ENCODE peak calls at places on chromosomes 12 and 14, in ten cellular contexts. M is activated naive CD4-positive, alpha-beta T cell treated with Interleukin-2 at 50 U/mL for 16 hours; R is AG08396; U is NCI-H2081; F is progenitor cell of endocrine pancreas; T is H1; E is EL; Q is Right ventricle myocardium inferior; S is endothelial cell of umbilical vein; Z is HTR-8/SVneo. W is an unnamed sample.

GRCh38 chr12:12350868-12351463 is 924 bp upstream of the MANSC1 start:
- DNase-seq in S (no peak), T (no peak), F (no peak), U (no peak), R (no peak), M (no peak), Q (no peak), Z (no peak), E (no peak), W (no peak)

GRCh38 chr14:93054006-93054405 is 61.7 kb downstream of the ITPK1 start:
- DNase-seq in T (no peak), Q (no peak), U (no peak), M (no peak), F (no peak), Z (no peak), S (no peak), R (no peak), E (no peak), W (no peak)

GRCh38 chr12:113135178-113136127 is at the start of gene RASAL1:
- DNase-seq in S (no peak), T (peak), Z (peak), F (peak), M (peak), R (no peak), E (no peak), U (peak), Q (no peak), W (no peak)

GRCh38 chr12:64480148-64480547 is 28.2 kb downstream of the TBK1 start:
- DNase-seq in F (no peak), R (no peak), Z (no peak), M (no peak), Q (no peak), U (no peak), S (no peak), E (peak), T (no peak), W (peak)

GRCh38 chr12:117020536-117021220 is 78.5 kb downstream of the TESC start:
- DNase-seq in T (no peak), Q (no peak), R (no peak), Z (no peak), F (no peak), S (no peak), M (no peak), E (no peak), U (no peak), W (no peak)

GRCh38 chr14:104280902-104281767 is 142.7 kb downstream of the KIF26A start:
- DNase-seq in R (no peak), E (no peak), F (peak), S (no peak), M (no peak), Q (peak), T (no peak), U (no peak), Z (no peak), W (no peak)

GRCh38 chr12:79983969-79984629 is 49.2 kb upstream of the PPP1R12A start:
- DNase-seq in M (no peak), T (no peak), Z (no peak), E (peak), R (peak), Q (no peak), F (no peak), S (no peak), U (no peak), W (peak)

GRCh38 chr12:55929306-55929791 is 1.6 kb upstream of the DGKA start:
- DNase-seq in S (no peak), U (no peak), T (no peak), F (no peak), Q (no peak), Z (no peak), R (no peak), E (no peak), M (peak), W (no peak)

GRCh38 chr12:115440438-115440837 is 756.5 kb upstream of the TBX3 start:
- DNase-seq in Z (peak), T (no peak), F (no peak), U (no peak), E (peak), M (no peak), Q (no peak), R (peak), S (no peak), W (peak)

GRCh38 chr12:27970391-27970980 is 2.0 kb downstream of the PTHLH start:
- DNase-seq in Z (peak), M (no peak), F (peak), S (peak), E (peak), T (no peak), Q (no peak), R (peak), U (no peak), W (peak)

GRCh38 chr12:87779016-87779415 is 250.2 kb downstream of the C12orf50 start:
- DNase-seq in E (peak), M (no peak), Q (no peak), F (no peak), S (no peak), R (no peak), T (no peak), Z (peak), U (no peak), W (no peak)

GRCh38 chr12:132018193-132018916 is 68.6 kb downstream of the EP400 start:
- DNase-seq in F (no peak), S (no peak), Z (no peak), T (no peak), U (no peak), Q (no peak), E (peak), M (no peak), R (peak), W (peak)

GRCh38 chr12:56061982-56062381 is 18.0 kb upstream of the ERBB3 start:
- DNase-seq in M (no peak), F (no peak), T (no peak), S (no peak), Q (no peak), E (no peak), R (no peak), Z (no peak), U (no peak), W (no peak)

GRCh38 chr14:65160091-65160490 is 57.8 kb upstream of the MAX start:
- DNase-seq in F (no peak), U (no peak), S (no peak), M (no peak), Z (no peak), Q (no peak), T (no peak), R (no peak), E (no peak), W (no peak)

GRCh38 chr12:32875990-32876389 is 20.6 kb downstream of the PKP2 start:
- DNase-seq in F (no peak), M (no peak), U (no peak), E (no peak), T (no peak), R (no peak), Z (no peak), Q (no peak), S (no peak), W (no peak)

GRCh38 chr14:102697125-102697900 is 79.9 kb upstream of the TRAF3 start:
- DNase-seq in Z (no peak), Q (no peak), F (no peak), T (no peak), S (peak), U (no peak), M (no peak), R (no peak), E (no peak), W (no peak)

GRCh38 chr14:91216731-91217226 is 27.7 kb downstream of the GPR68 start:
- DNase-seq in E (no peak), Q (no peak), M (no peak), F (no peak), S (no peak), Z (no peak), R (no peak), T (no peak), U (no peak), W (no peak)

GRCh38 chr14:72714094-72714493 is 179.8 kb downstream of the DPF3 start:
- DNase-seq in R (no peak), T (no peak), S (no peak), E (no peak), Q (no peak), U (no peak), Z (no peak), F (no peak), M (peak), W (no peak)

GRCh38 chr14:22848391-22849164 is 12.2 kb downstream of the MMP14 start:
- DNase-seq in R (peak), Z (no peak), U (no peak), M (no peak), S (peak), F (no peak), Q (peak), T (no peak), E (peak), W (peak)

GRCh38 chr12:6817662-6818157 is 3.9 kb upstream of the GPR162 start:
- DNase-seq in U (no peak), R (no peak), Z (no peak), S (no peak), Q (no peak), T (no peak), E (no peak), F (no peak), M (no peak), W (no peak)

GRCh38 chr14:44448816-44449411 is 58.2 kb downstream of the FSCB start:
- DNase-seq in S (no peak), Q (no peak), M (no peak), E (no peak), F (no peak), Z (no peak), T (no peak), R (no peak), U (no peak), W (no peak)

GRCh38 chr14:52111583-52111982 is 42.7 kb upstream of the NID2 start:
- DNase-seq in Q (no peak), E (peak), T (no peak), Z (no peak), S (no peak), M (no peak), F (no peak), U (no peak), R (no peak), W (peak)

GRCh38 chr12:19449814-19450213 is 10.5 kb downstream of the AEBP2 start:
- DNase-seq in Z (no peak), F (no peak), Q (no peak), M (no peak), U (no peak), R (no peak), T (no peak), S (no peak), E (no peak), W (no peak)

GRCh38 chr14:89953602-89954001 is 928 bp downstream of the EFCAB11 start:
- DNase-seq in F (no peak), T (no peak), Z (no peak), M (no peak), U (no peak), E (no peak), S (no peak), Q (no peak), R (no peak), W (no peak)

GRCh38 chr14:104981699-104982541 is 3.7 kb upstream of the CLBA1 start:
- DNase-seq in E (no peak), U (no peak), M (no peak), Z (no peak), R (no peak), F (no peak), Q (peak), S (no peak), T (no peak), W (no peak)

GRCh38 chr14:102909911-102910310 is 12.6 kb upstream of the AMN start:
- DNase-seq in U (no peak), F (no peak), Z (no peak), T (no peak), M (no peak), Q (peak), S (no peak), R (no peak), E (no peak), W (no peak)

GRCh38 chr14:75845136-75845804 is 136.5 kb downstream of the TGFB3 start:
- DNase-seq in E (peak), R (no peak), U (no peak), Z (no peak), M (no peak), Q (no peak), T (no peak), F (no peak), S (no peak), W (no peak)

GRCh38 chr14:50233335-50234250 is 2.2 kb upstream of the SOS2 start:
- DNase-seq in T (no peak), Z (no peak), Q (no peak), E (no peak), M (peak), U (no peak), F (no peak), S (no peak), R (no peak), W (no peak)

GRCh38 chr14:104389326-104390220 is 190.0 kb upstream of the C14orf180 start:
- DNase-seq in Q (peak), E (no peak), Z (no peak), F (peak), S (no peak), M (peak), T (no peak), U (no peak), R (no peak), W (no peak)

GRCh38 chr14:89418452-89418851 is 1.4 kb upstream of the FOXN3 start:
- DNase-seq in U (no peak), Z (no peak), E (peak), Q (no peak), S (no peak), T (no peak), R (no peak), M (no peak), F (no peak), W (peak)

GRCh38 chr12:47946413-47947107 is 16.8 kb upstream of the TMEM106C start:
- DNase-seq in T (no peak), Z (peak), F (no peak), R (peak), U (no peak), M (no peak), E (peak), S (no peak), Q (no peak), W (peak)

GRCh38 chr12:124964836-124965462 is 24.0 kb downstream of the DHX37 start:
- DNase-seq in S (no peak), F (no peak), T (no peak), U (no peak), E (no peak), R (no peak), Q (peak), Z (no peak), M (no peak), W (no peak)

GRCh38 chr14:37553935-37554550 is 41.0 kb downstream of the FOXA1 start:
- DNase-seq in F (no peak), T (no peak), R (no peak), Z (no peak), Q (no peak), M (no peak), U (no peak), E (no peak), S (no peak), W (no peak)

GRCh38 chr12:52023182-52023975 is 16.6 kb downstream of the TAMALIN start:
- DNase-seq in E (peak), S (peak), R (peak), Z (peak), Q (peak), T (peak), U (peak), M (peak), F (peak), W (peak)

GRCh38 chr12:116630762-116631161 is 71.6 kb downstream of the MAP1LC3B2 start:
- DNase-seq in F (no peak), S (no peak), Q (no peak), T (no peak), E (no peak), Z (no peak), U (no peak), R (no peak), M (no peak), W (no peak)

GRCh38 chr12:28899951-28900350 is 249.1 kb upstream of the FAR2 start:
- DNase-seq in E (peak), F (no peak), T (no peak), R (peak), U (no peak), Z (no peak), M (no peak), Q (no peak), S (no peak), W (peak)

GRCh38 chr14:100537701-100538565 is 49.3 kb downstream of the BEGAIN start:
- DNase-seq in E (no peak), S (no peak), R (no peak), Z (no peak), T (no peak), F (no peak), M (no peak), Q (peak), U (no peak), W (no peak)

GRCh38 chr12:20547788-20548575 is 147.2 kb upstream of the SLCO1C1 start:
- DNase-seq in E (peak), T (no peak), Q (no peak), R (no peak), U (no peak), M (no peak), F (no peak), S (peak), Z (no peak), W (peak)

GRCh38 chr12:76255281-76255680 is 92.9 kb downstream of the BBS10 start:
- DNase-seq in Z (no peak), F (no peak), T (no peak), E (no peak), Q (no peak), M (no peak), R (no peak), S (no peak), U (no peak), W (no peak)

GRCh38 chr14:72965249-72965648 is 39.0 kb downstream of the DCAF4 start:
- DNase-seq in R (peak), Q (no peak), E (peak), U (no peak), T (no peak), F (no peak), M (no peak), Z (no peak), S (no peak), W (peak)

W was measured in fibroblast of mammary gland.